ENCODE peak calls at places on chromosomes 4 and X, in four cellular contexts. One of them, this sample, is unnamed.
A peak's percentile ranks its signal among the peaks of the same experiment; 100 is the strongest.

GRCh38 chrX:153818571-153819397 is 11.6 kb downstream of the PDZD4 start:
- DNase-seq in HepG2: no peak
- DNase-seq in GM12878: no peak
- DNase-seq in K562: peak; percentile 84
- DNase-seq in this sample: peak; percentile 82

GRCh38 chr4:183468210-183469095 is 24.0 kb downstream of the CDKN2AIP start:
- DNase-seq in HepG2: peak; percentile 40
- DNase-seq in GM12878: no peak
- DNase-seq in K562: no peak
- DNase-seq in this sample: no peak

GRCh38 chrX:850471-850916 is 219.9 kb downstream of the SHOX start:
- DNase-seq in HepG2: peak; percentile 4
- DNase-seq in GM12878: no peak
- DNase-seq in K562: no peak
- DNase-seq in this sample: no peak

GRCh38 chr4:47786958-47787370 is 50.9 kb downstream of the CORIN start:
- DNase-seq in HepG2: peak; percentile 67
- DNase-seq in GM12878: peak; percentile 46
- DNase-seq in K562: no peak
- DNase-seq in this sample: no peak

GRCh38 chr4:15917297-15917696 is 21.2 kb downstream of the FGFBP1 start:
- DNase-seq in HepG2: no peak
- DNase-seq in GM12878: no peak
- DNase-seq in K562: no peak
- DNase-seq in this sample: no peak

GRCh38 chr4:99043346-99043745 is 45.2 kb downstream of the ADH5 start:
- DNase-seq in HepG2: no peak
- DNase-seq in GM12878: no peak
- DNase-seq in K562: no peak
- DNase-seq in this sample: no peak

GRCh38 chrX:44019911-44020310 is 46.7 kb upstream of the NDP start:
- DNase-seq in HepG2: no peak
- DNase-seq in GM12878: no peak
- DNase-seq in K562: no peak
- DNase-seq in this sample: no peak

GRCh38 chr4:158856852-158857251 is 88.0 kb downstream of the FNIP2 start:
- DNase-seq in HepG2: peak; percentile 15
- DNase-seq in GM12878: no peak
- DNase-seq in K562: peak; percentile 32
- DNase-seq in this sample: peak; percentile 33

GRCh38 chr4:9999956-10000551 is 21.2 kb downstream of the SLC2A9 start:
- DNase-seq in HepG2: no peak
- DNase-seq in GM12878: no peak
- DNase-seq in K562: no peak
- DNase-seq in this sample: no peak

GRCh38 chr4:113998026-113998425 is 18.6 kb upstream of the ARSJ start:
- DNase-seq in HepG2: no peak
- DNase-seq in GM12878: no peak
- DNase-seq in K562: no peak
- DNase-seq in this sample: no peak

GRCh38 chr4:176156656-176157055 is 38.7 kb downstream of the SPATA4 start:
- DNase-seq in HepG2: no peak
- DNase-seq in GM12878: no peak
- DNase-seq in K562: no peak
- DNase-seq in this sample: no peak

GRCh38 chrX:49165901-49166881 is 3.6 kb downstream of the MAGIX start:
- DNase-seq in HepG2: no peak
- DNase-seq in GM12878: peak; percentile 60
- DNase-seq in K562: peak; percentile 62
- DNase-seq in this sample: peak; percentile 39

GRCh38 chr4:84221704-84222103 is 277.4 kb downstream of the NKX6-1 start:
- DNase-seq in HepG2: no peak
- DNase-seq in GM12878: no peak
- DNase-seq in K562: no peak
- DNase-seq in this sample: no peak

GRCh38 chr4:104394409-104394813 is 100.3 kb downstream of the CXXC4 start:
- DNase-seq in HepG2: no peak
- DNase-seq in GM12878: no peak
- DNase-seq in K562: no peak
- DNase-seq in this sample: peak; percentile 30

GRCh38 chr4:39036172-39036571 is 4.0 kb upstream of the TMEM156 start:
- DNase-seq in HepG2: peak; percentile 83
- DNase-seq in GM12878: no peak
- DNase-seq in K562: no peak
- DNase-seq in this sample: no peak

GRCh38 chrX:39261446-39262147 is 460.3 kb downstream of the MID1IP1 start:
- DNase-seq in HepG2: peak; percentile 0
- DNase-seq in GM12878: no peak
- DNase-seq in K562: peak; percentile 24
- DNase-seq in this sample: peak; percentile 41

GRCh38 chr4:178612725-178613124 is 1170.5 kb upstream of the AGA start:
- DNase-seq in HepG2: no peak
- DNase-seq in GM12878: no peak
- DNase-seq in K562: no peak
- DNase-seq in this sample: no peak

GRCh38 chr4:7703669-7704068 is 236.0 kb downstream of the AFAP1 start:
- DNase-seq in HepG2: peak; percentile 7
- DNase-seq in GM12878: no peak
- DNase-seq in K562: no peak
- DNase-seq in this sample: no peak

GRCh38 chr4:7704091-7704490 is 235.6 kb downstream of the AFAP1 start:
- DNase-seq in HepG2: no peak
- DNase-seq in GM12878: no peak
- DNase-seq in K562: no peak
- DNase-seq in this sample: no peak

GRCh38 chr4:7704625-7705024 is 235.0 kb downstream of the AFAP1 start:
- DNase-seq in HepG2: no peak
- DNase-seq in GM12878: no peak
- DNase-seq in K562: no peak
- DNase-seq in this sample: no peak

GRCh38 chr4:7705602-7706001 is 234.1 kb downstream of the AFAP1 start:
- DNase-seq in HepG2: no peak
- DNase-seq in GM12878: no peak
- DNase-seq in K562: no peak
- DNase-seq in this sample: no peak

DNA sequence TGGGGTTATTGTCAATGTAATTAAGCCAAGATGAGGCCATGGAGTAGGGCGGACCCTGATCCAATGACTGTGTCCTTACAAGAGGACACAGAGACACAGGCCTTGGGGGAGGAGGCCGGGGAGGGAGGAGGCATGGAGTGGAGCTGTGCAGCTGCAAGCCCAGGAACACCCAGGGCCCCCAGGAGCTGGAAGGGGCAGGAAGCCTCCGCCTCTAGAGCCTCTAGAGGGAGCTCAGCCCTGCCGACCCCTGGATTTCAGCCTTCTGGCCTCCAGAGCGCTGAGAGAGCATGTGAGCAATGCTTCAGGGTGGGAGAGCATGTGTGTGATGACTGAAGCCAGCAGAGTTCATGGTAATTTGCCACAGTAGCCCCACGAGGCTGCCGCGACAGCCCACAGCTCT is 234.6 kb downstream of the AFAP1 start:
- DNase-seq in HepG2: peak; percentile 8
- DNase-seq in GM12878: no peak
- DNase-seq in K562: no peak
- DNase-seq in this sample: no peak
- TF ChIP-seq BHLHE40 in HepG2: no peak
- TF ChIP-seq BHLHE40 in GM12878: no peak
- TF ChIP-seq BHLHE40 in K562: no peak
- TF ChIP-seq BHLHE40 in this sample: no peak

GRCh38 chr4:148052448-148052847 is 320.6 kb downstream of the ARHGAP10 start:
- DNase-seq in HepG2: no peak
- DNase-seq in GM12878: no peak
- DNase-seq in K562: no peak
- DNase-seq in this sample: no peak
- TF ChIP-seq TARDBP in HepG2: no peak
- TF ChIP-seq TARDBP in GM12878: no peak
- TF ChIP-seq TARDBP in K562: no peak
- TF ChIP-seq TARDBP in this sample: no peak

DNA sequence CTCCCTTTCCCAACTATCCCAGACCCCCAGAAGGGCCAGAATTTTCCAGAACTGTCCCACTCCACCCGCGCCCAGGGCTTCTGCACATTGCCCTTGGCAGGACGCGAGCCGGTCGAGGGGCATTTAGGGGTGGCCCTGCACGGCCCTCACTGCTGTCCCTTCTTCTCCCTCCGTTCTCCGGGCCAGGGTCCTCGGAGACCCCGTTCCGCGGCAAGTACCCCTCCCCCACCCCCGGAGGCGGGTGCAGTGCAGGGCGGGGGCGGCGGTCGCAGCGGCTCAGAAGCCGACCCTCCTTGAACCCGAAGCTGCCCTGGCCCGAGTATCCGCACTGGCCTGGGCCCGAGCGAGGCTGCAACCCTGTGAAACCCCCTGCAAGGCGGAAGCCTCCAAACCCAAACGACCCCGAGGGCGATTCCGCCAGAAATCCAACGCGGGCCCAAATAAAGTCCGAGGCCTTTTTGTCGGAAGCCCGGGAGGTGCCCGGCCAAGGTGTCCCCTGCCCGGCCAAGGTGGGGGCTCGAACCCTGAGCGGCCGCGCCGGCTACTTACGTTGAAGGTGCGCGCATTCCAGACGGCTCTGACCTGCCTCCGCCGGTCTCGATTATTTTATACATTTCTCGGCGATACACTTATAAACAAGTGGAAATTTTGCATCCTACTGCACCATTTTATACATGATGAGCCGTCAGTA is 53.2 kb upstream of the TMEM33 start:
- DNase-seq in HepG2: no peak
- DNase-seq in GM12878: no peak
- DNase-seq in K562: no peak
- DNase-seq in this sample: no peak
- TF ChIP-seq BHLHE40 in HepG2: no peak
- TF ChIP-seq BHLHE40 in GM12878: no peak
- TF ChIP-seq BHLHE40 in K562: no peak
- TF ChIP-seq BHLHE40 in this sample: no peak

GRCh38 chr4:82437285-82438005 is 7.1 kb downstream of the ENOPH1 start:
- DNase-seq in HepG2: no peak
- DNase-seq in GM12878: no peak
- DNase-seq in K562: no peak
- DNase-seq in this sample: peak; percentile 14
- TF ChIP-seq TARDBP in HepG2: no peak
- TF ChIP-seq TARDBP in GM12878: no peak
- TF ChIP-seq TARDBP in K562: no peak
- TF ChIP-seq TARDBP in this sample: no peak

DNA sequence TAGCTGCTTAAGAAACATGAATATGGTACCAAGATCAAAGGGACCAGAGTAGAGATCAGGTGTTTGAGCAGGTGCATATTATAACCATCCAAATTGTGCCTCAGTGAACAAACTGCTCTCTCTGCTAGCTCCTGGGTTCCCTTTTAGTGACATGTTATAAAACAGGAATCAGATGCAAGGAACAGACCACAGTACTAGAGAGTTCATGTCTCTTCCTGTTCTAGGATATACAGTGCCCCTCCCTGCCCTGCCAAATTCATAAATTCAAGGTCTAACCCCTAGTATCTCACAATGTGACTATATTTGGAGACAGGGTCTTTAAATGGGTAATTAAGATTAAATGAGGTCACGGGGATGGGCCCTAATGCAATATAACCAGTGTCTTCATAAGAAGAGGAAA is 82.7 kb downstream of the RBM47 start:
- DNase-seq in HepG2: no peak
- DNase-seq in GM12878: no peak
- DNase-seq in K562: no peak
- DNase-seq in this sample: no peak
- TF ChIP-seq BHLHE40 in HepG2: no peak
- TF ChIP-seq BHLHE40 in GM12878: no peak
- TF ChIP-seq BHLHE40 in K562: no peak
- TF ChIP-seq BHLHE40 in this sample: no peak

GRCh38 chrX:25941559-25942250 is 196.4 kb upstream of the MAGEB18 start:
- DNase-seq in HepG2: no peak
- DNase-seq in GM12878: no peak
- DNase-seq in K562: no peak
- DNase-seq in this sample: no peak

DNA sequence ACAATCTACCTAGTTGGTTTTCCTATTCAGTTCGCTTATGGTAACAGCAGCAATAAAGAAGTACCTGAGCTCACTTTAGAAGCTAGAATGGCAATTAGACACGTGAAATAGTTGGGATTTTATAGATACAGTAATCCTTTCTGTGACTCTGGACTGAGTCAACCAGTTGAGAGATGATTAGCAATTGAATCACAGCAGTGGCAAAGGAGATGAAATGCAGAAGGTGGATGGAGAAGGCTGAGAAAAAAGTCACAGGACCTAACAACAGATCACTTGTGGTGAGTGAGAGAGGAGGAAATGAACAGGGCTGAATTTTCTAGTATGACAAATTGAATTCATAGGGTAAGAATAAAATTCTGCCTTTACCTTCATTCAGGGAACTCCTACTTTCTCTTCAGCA is 197.1 kb upstream of the MAGEB18 start:
- DNase-seq in HepG2: no peak
- DNase-seq in GM12878: no peak
- DNase-seq in K562: no peak
- DNase-seq in this sample: no peak
- TF ChIP-seq TARDBP in HepG2: no peak
- TF ChIP-seq TARDBP in GM12878: no peak
- TF ChIP-seq TARDBP in K562: no peak
- TF ChIP-seq TARDBP in this sample: no peak

DNA sequence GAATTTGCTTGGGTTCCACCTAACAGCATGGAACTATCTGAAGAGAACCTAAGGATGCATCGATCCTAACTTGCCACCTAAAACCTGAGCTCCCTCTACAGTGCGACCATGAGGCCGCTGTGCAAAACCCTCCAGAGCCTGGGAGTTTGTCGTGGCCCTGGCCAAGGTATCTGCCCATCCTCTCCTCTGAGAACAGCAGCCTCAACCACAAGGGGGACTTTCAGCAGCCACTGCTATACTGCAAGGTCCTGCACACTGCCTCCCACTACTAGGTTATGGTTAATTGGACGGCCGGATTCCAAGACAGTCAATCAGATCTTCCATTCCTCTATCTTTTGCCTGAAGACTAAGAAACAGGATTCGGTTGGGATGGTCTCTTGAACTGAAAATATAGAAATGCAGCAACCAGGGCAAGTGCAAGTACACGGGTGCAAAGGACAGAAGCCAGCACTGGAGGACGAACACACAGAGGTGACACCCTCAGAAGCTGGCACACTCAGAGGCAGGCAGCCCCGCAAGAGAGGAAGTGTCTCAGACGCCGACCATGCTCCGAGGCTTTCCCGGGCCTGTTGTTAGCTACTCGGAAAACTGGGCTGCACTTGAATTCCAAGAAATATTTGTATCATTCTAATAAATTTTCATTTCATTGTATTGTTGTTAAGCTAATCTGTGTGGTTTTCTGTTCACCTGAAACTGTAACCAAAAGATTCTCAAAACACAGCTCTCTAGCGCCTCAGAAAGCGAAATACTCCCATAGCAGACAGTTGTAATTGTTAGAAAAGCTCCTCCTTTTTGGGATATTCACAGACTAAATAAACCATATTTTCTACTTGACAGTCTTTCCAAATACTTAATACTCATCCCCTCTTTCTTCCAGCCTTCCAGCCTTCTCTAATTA is 63.3 kb downstream of the AFAP1 start:
- DNase-seq in HepG2: peak; percentile 55
- DNase-seq in GM12878: no peak
- DNase-seq in K562: peak; percentile 8
- DNase-seq in this sample: peak; percentile 33
- TF ChIP-seq BHLHE40 in HepG2: no peak
- TF ChIP-seq BHLHE40 in GM12878: no peak
- TF ChIP-seq BHLHE40 in K562: no peak
- TF ChIP-seq BHLHE40 in this sample: no peak